ENCODE peak calls at places on chromosomes 11 and 22, in ten cellular contexts. One of them, this sample, is unnamed.

GRCh38 chr22:46071451-46072029 is 78.8 kb upstream of the PPARA start:
- DNase-seq in spleen: peak; percentile 92
- DNase-seq in transverse colon: peak; percentile 89
- DNase-seq in GM23338: peak; percentile 59
- DNase-seq in upper lobe of left lung: peak; percentile 85
- DNase-seq in HCT116: peak; percentile 80
- DNase-seq in stomach: peak; percentile 91
- DNase-seq in breast epithelium: peak; percentile 88
- DNase-seq in GM12878: no peak
- DNase-seq in K562: no peak
- DNase-seq in this sample: no peak

GRCh38 chr22:19394274-19395050 is 37.1 kb downstream of the HIRA start:
- DNase-seq in spleen: no peak
- DNase-seq in transverse colon: no peak
- DNase-seq in GM23338: no peak
- DNase-seq in upper lobe of left lung: no peak
- DNase-seq in HCT116: no peak
- DNase-seq in stomach: no peak
- DNase-seq in breast epithelium: no peak
- DNase-seq in GM12878: no peak
- DNase-seq in K562: no peak
- DNase-seq in this sample: no peak

GRCh38 chr11:72223615-72224586 is 666 bp upstream of the INPPL1 start:
- DNase-seq in spleen: peak; percentile 93
- DNase-seq in transverse colon: peak; percentile 85
- DNase-seq in GM23338: peak; percentile 73
- DNase-seq in upper lobe of left lung: peak; percentile 82
- DNase-seq in HCT116: peak; percentile 8
- DNase-seq in stomach: peak; percentile 82
- DNase-seq in breast epithelium: peak; percentile 57
- DNase-seq in GM12878: no peak
- DNase-seq in K562: peak; percentile 83
- DNase-seq in this sample: peak; percentile 87

GRCh38 chr11:60971520-60971919 is at the start of gene CD6:
- DNase-seq in spleen: peak; percentile 88
- DNase-seq in transverse colon: peak; percentile 29
- DNase-seq in GM23338: no peak
- DNase-seq in upper lobe of left lung: no peak
- DNase-seq in HCT116: no peak
- DNase-seq in stomach: no peak
- DNase-seq in breast epithelium: no peak
- DNase-seq in GM12878: no peak
- DNase-seq in K562: no peak
- DNase-seq in this sample: no peak

GRCh38 chr22:47193606-47194316 is 431.3 kb downstream of the TBC1D22A start:
- DNase-seq in spleen: peak; percentile 66
- DNase-seq in transverse colon: no peak
- DNase-seq in GM23338: no peak
- DNase-seq in upper lobe of left lung: no peak
- DNase-seq in HCT116: no peak
- DNase-seq in stomach: peak; percentile 22
- DNase-seq in breast epithelium: no peak
- DNase-seq in GM12878: no peak
- DNase-seq in K562: no peak
- DNase-seq in this sample: peak; percentile 40

GRCh38 chr11:121113611-121114010 is 12.6 kb downstream of the TECTA start:
- DNase-seq in spleen: no peak
- DNase-seq in transverse colon: no peak
- DNase-seq in GM23338: no peak
- DNase-seq in upper lobe of left lung: no peak
- DNase-seq in HCT116: no peak
- DNase-seq in stomach: no peak
- DNase-seq in breast epithelium: no peak
- DNase-seq in GM12878: no peak
- DNase-seq in K562: no peak
- DNase-seq in this sample: no peak

GRCh38 chr11:5369793-5370192 is 13.8 kb upstream of the OR51M1 start:
- DNase-seq in spleen: no peak
- DNase-seq in transverse colon: no peak
- DNase-seq in GM23338: peak; percentile 34
- DNase-seq in upper lobe of left lung: no peak
- DNase-seq in HCT116: no peak
- DNase-seq in stomach: no peak
- DNase-seq in breast epithelium: no peak
- DNase-seq in GM12878: no peak
- DNase-seq in K562: peak; percentile 63
- DNase-seq in this sample: no peak

GRCh38 chr11:47185305-47186075 is 744 bp downstream of the PACSIN3 start:
- DNase-seq in spleen: no peak
- DNase-seq in transverse colon: peak; percentile 39
- DNase-seq in GM23338: peak; percentile 97
- DNase-seq in upper lobe of left lung: peak; percentile 77
- DNase-seq in HCT116: no peak
- DNase-seq in stomach: peak; percentile 70
- DNase-seq in breast epithelium: peak; percentile 62
- DNase-seq in GM12878: no peak
- DNase-seq in K562: peak; percentile 30
- DNase-seq in this sample: no peak

GRCh38 chr22:38704568-38705234 is 1.0 kb upstream of the GTPBP1 start:
- DNase-seq in spleen: no peak
- DNase-seq in transverse colon: no peak
- DNase-seq in GM23338: no peak
- DNase-seq in upper lobe of left lung: no peak
- DNase-seq in HCT116: no peak
- DNase-seq in stomach: no peak
- DNase-seq in breast epithelium: no peak
- DNase-seq in GM12878: no peak
- DNase-seq in K562: peak; percentile 34
- DNase-seq in this sample: no peak

GRCh38 chr22:38707346-38707745 is 1.6 kb downstream of the GTPBP1 start:
- DNase-seq in spleen: no peak
- DNase-seq in transverse colon: no peak
- DNase-seq in GM23338: no peak
- DNase-seq in upper lobe of left lung: no peak
- DNase-seq in HCT116: no peak
- DNase-seq in stomach: no peak
- DNase-seq in breast epithelium: no peak
- DNase-seq in GM12878: no peak
- DNase-seq in K562: peak; percentile 57
- DNase-seq in this sample: no peak

GRCh38 chr22:38705235-38706100 is at the start of gene GTPBP1:
- DNase-seq in spleen: peak; percentile 98
- DNase-seq in transverse colon: peak; percentile 98
- DNase-seq in GM23338: peak; percentile 100
- DNase-seq in upper lobe of left lung: peak; percentile 100
- DNase-seq in HCT116: peak; percentile 100
- DNase-seq in stomach: peak; percentile 98
- DNase-seq in breast epithelium: peak; percentile 100
- DNase-seq in GM12878: peak; percentile 100
- DNase-seq in K562: peak; percentile 98
- DNase-seq in this sample: peak; percentile 100

GRCh38 chr22:38706885-38707180 is 1.1 kb downstream of the GTPBP1 start:
- DNase-seq in spleen: no peak
- DNase-seq in transverse colon: no peak
- DNase-seq in GM23338: no peak
- DNase-seq in upper lobe of left lung: no peak
- DNase-seq in HCT116: no peak
- DNase-seq in stomach: no peak
- DNase-seq in breast epithelium: no peak
- DNase-seq in GM12878: no peak
- DNase-seq in K562: no peak
- DNase-seq in this sample: no peak

DNA sequence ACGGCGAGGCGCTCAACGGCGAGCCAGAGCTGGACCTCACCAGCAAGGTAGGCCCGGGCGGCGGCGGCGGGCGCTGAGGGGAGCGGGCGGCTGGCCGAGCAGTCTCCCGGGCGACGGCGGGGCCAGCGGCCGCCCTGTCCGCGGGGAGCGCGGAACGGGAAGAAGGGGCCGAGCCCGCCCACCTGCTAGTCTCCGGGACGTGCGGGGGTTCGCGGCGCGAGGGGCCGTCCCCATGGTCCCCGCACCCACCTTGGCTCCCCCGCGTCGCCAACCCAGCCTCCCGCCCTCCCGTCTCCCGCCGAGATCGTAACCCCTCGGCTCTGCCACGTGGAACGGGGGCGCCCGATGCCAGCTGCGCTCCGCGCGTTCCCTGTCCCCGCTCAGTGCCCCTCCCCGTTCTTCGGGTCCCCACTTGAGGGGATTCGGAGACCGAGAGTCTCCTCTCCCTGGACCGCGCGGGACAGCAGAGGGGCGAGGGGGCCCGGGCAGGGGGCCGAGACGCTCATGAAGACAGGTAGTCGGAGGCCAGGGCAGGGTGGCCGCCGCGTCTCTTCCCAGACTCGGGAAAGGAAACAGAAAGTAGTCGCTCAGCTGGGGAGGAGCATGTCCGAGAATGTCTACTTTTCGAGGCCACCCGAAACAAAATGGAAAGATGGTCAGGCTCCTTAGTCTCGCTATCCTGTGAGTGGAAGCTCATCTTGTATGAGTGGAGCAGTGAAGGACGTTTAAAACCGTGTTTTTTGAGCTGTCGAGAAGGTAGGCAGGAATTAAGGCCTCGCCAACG is 549 bp downstream of the GTPBP1 start:
- DNase-seq in spleen: no peak
- DNase-seq in transverse colon: peak; percentile 61
- DNase-seq in GM23338: peak; percentile 38
- DNase-seq in upper lobe of left lung: peak; percentile 45
- DNase-seq in HCT116: no peak
- DNase-seq in stomach: peak; percentile 60
- DNase-seq in breast epithelium: peak; percentile 51
- DNase-seq in GM12878: no peak
- DNase-seq in K562: no peak
- DNase-seq in this sample: no peak
- TF ChIP-seq POLR2AphosphoS5 in spleen: peak; percentile 54
- TF ChIP-seq POLR2AphosphoS5 in transverse colon: no peak
- TF ChIP-seq POLR2AphosphoS5 in GM23338: no peak
- TF ChIP-seq POLR2AphosphoS5 in upper lobe of left lung: no peak
- TF ChIP-seq POLR2AphosphoS5 in HCT116: no peak
- TF ChIP-seq POLR2AphosphoS5 in stomach: no peak
- TF ChIP-seq POLR2AphosphoS5 in breast epithelium: no peak
- TF ChIP-seq POLR2AphosphoS5 in GM12878: no peak
- TF ChIP-seq POLR2AphosphoS5 in K562: peak; percentile 2
- TF ChIP-seq POLR2AphosphoS5 in this sample: no peak

GRCh38 chr11:11537372-11537771 is 84.4 kb downstream of the GALNT18 start:
- DNase-seq in spleen: no peak
- DNase-seq in transverse colon: no peak
- DNase-seq in GM23338: no peak
- DNase-seq in upper lobe of left lung: no peak
- DNase-seq in HCT116: no peak
- DNase-seq in stomach: no peak
- DNase-seq in breast epithelium: no peak
- DNase-seq in GM12878: no peak
- DNase-seq in K562: no peak
- DNase-seq in this sample: no peak

GRCh38 chr11:11535611-11536010 is 86.2 kb downstream of the GALNT18 start:
- DNase-seq in spleen: no peak
- DNase-seq in transverse colon: no peak
- DNase-seq in GM23338: no peak
- DNase-seq in upper lobe of left lung: no peak
- DNase-seq in HCT116: no peak
- DNase-seq in stomach: no peak
- DNase-seq in breast epithelium: no peak
- DNase-seq in GM12878: no peak
- DNase-seq in K562: no peak
- DNase-seq in this sample: no peak

GRCh38 chr11:11534981-11535380 is 86.8 kb downstream of the GALNT18 start:
- DNase-seq in spleen: no peak
- DNase-seq in transverse colon: no peak
- DNase-seq in GM23338: no peak
- DNase-seq in upper lobe of left lung: no peak
- DNase-seq in HCT116: no peak
- DNase-seq in stomach: no peak
- DNase-seq in breast epithelium: no peak
- DNase-seq in GM12878: no peak
- DNase-seq in K562: no peak
- DNase-seq in this sample: no peak

GRCh38 chr11:11537871-11538270 is 83.9 kb downstream of the GALNT18 start:
- DNase-seq in spleen: no peak
- DNase-seq in transverse colon: no peak
- DNase-seq in GM23338: no peak
- DNase-seq in upper lobe of left lung: no peak
- DNase-seq in HCT116: no peak
- DNase-seq in stomach: no peak
- DNase-seq in breast epithelium: no peak
- DNase-seq in GM12878: no peak
- DNase-seq in K562: no peak
- DNase-seq in this sample: no peak

DNA sequence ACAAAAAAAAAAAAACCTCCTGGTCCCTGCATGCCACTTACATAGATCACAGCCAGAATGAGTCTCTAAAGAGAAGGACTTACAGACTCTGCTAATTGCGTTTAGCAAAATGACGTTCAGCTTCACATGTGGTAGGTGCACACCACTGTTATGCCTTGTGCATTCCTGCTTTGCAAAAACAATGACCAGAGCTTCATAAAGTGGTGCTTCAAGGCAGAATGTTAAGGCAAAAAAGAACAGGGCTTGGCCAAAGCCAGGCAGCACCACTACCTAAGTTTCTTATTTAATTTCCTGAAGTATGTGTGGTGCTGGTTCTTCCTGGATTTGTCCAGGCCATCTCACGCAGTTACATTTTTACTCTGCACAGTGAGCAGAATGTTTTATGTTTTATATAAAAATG is 85.2 kb downstream of the GALNT18 start:
- DNase-seq in spleen: no peak
- DNase-seq in transverse colon: no peak
- DNase-seq in GM23338: no peak
- DNase-seq in upper lobe of left lung: no peak
- DNase-seq in HCT116: no peak
- DNase-seq in stomach: no peak
- DNase-seq in breast epithelium: no peak
- DNase-seq in GM12878: no peak
- DNase-seq in K562: no peak
- DNase-seq in this sample: no peak
- H3K4me1 ChIP-seq in spleen: peaks cover 30% of the 10 kb centered on the region
- H3K4me1 ChIP-seq in transverse colon: peaks cover 3% of the 10 kb centered on the region
- H3K4me1 ChIP-seq in GM23338: no peaks in the 10 kb centered on the region
- H3K4me1 ChIP-seq in upper lobe of left lung: peaks cover 54% of the 10 kb centered on the region
- H3K4me1 ChIP-seq in HCT116: no peaks in the 10 kb centered on the region
- H3K4me1 ChIP-seq in stomach: peaks cover 6% of the 10 kb centered on the region
- H3K4me1 ChIP-seq in breast epithelium: no peaks in the 10 kb centered on the region
- H3K4me1 ChIP-seq in GM12878: no peaks in the 10 kb centered on the region
- H3K4me1 ChIP-seq in K562: no peaks in the 10 kb centered on the region
- H3K4me1 ChIP-seq in this sample: peaks cover 44% of the 10 kb centered on the region

DNA sequence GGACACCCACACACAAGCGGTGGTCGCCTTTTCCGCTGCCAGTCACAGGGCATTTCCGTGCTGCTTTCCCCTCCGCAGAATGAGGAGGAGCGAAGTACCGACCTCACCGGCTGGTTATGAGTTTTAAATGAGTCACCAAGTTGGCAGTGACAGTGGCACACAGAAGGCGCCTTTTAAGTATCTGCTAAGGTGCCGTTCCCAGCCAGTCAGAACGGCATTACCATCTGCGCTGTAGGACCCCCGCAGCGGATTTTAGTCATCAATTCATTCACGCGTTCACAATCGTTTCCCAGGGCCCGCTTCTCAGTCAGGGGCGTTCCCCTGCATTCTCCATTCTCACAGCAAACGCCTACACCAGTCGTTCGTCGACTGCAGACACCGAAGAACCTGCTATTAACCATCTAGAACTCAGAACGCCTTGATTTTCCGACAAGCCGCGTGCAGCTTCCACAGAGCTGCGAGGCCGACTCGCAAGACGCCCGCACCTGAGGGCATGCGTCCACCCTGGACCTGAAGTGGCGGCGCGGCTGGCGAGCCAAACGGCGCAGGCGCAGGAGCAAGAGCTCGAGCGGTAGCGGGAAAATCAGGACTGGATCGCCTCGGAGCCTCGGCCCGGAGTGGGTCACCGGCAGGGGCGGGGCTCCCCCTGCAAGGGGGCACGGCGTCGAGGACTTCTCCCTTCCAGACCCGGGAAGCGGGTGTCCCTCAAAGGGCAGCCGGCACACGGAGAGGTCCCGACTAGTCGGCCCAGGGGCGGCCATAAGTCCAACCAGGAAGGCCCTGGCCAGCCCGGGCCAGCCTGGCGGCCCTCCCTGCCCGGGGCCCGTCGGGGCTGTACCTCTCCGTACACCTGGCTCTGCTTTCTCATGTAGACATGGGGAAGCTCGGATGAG is 642 bp downstream of the CYP2R1 start:
- DNase-seq in spleen: peak; percentile 96
- DNase-seq in transverse colon: peak; percentile 94
- DNase-seq in GM23338: peak; percentile 93
- DNase-seq in upper lobe of left lung: peak; percentile 91
- DNase-seq in HCT116: peak; percentile 84
- DNase-seq in stomach: peak; percentile 92
- DNase-seq in breast epithelium: peak; percentile 78
- DNase-seq in GM12878: no peak
- DNase-seq in K562: peak; percentile 94
- DNase-seq in this sample: no peak
- TF ChIP-seq POLR2AphosphoS5 in spleen: peak; percentile 95
- TF ChIP-seq POLR2AphosphoS5 in transverse colon: peak; percentile 93
- TF ChIP-seq POLR2AphosphoS5 in GM23338: peak; percentile 92
- TF ChIP-seq POLR2AphosphoS5 in upper lobe of left lung: peak; percentile 94
- TF ChIP-seq POLR2AphosphoS5 in HCT116: peak; percentile 88
- TF ChIP-seq POLR2AphosphoS5 in stomach: peak; percentile 97
- TF ChIP-seq POLR2AphosphoS5 in breast epithelium: peak; percentile 90
- TF ChIP-seq POLR2AphosphoS5 in GM12878: peak; percentile 45
- TF ChIP-seq POLR2AphosphoS5 in K562: peak; percentile 75
- TF ChIP-seq POLR2AphosphoS5 in this sample: peak; percentile 94

GRCh38 chr22:23534201-23534850 is 45.8 kb downstream of the IGLL1 start:
- DNase-seq in spleen: peak; percentile 69
- DNase-seq in transverse colon: no peak
- DNase-seq in GM23338: no peak
- DNase-seq in upper lobe of left lung: no peak
- DNase-seq in HCT116: no peak
- DNase-seq in stomach: no peak
- DNase-seq in breast epithelium: no peak
- DNase-seq in GM12878: no peak
- DNase-seq in K562: no peak
- DNase-seq in this sample: no peak
- H3K4me1 ChIP-seq in spleen: peaks cover 53% of the 10 kb centered on the region
- H3K4me1 ChIP-seq in transverse colon: peaks cover 33% of the 10 kb centered on the region
- H3K4me1 ChIP-seq in GM23338: peaks cover 56% of the 10 kb centered on the region
- H3K4me1 ChIP-seq in upper lobe of left lung: peaks cover 26% of the 10 kb centered on the region
- H3K4me1 ChIP-seq in HCT116: no peaks in the 10 kb centered on the region
- H3K4me1 ChIP-seq in stomach: peaks cover 27% of the 10 kb centered on the region
- H3K4me1 ChIP-seq in breast epithelium: no peaks in the 10 kb centered on the region
- H3K4me1 ChIP-seq in GM12878: no peaks in the 10 kb centered on the region
- H3K4me1 ChIP-seq in K562: peaks cover 59% of the 10 kb centered on the region
- H3K4me1 ChIP-seq in this sample: no peaks in the 10 kb centered on the region

This sample was measured in vagina.